ENCODE peak calls at places on chromosomes 3 and 15, in five cellular contexts. One of them, this sample, is unnamed.

GRCh38 chr3:56940331-56940730 is 120.1 kb upstream of the SPATA12 start:
- DNase-seq in MV-4-11: no peak
- DNase-seq in AG10803: no peak
- DNase-seq in GM23248: no peak
- DNase-seq in A172: no peak
- DNase-seq in this sample: no peak

GRCh38 chr15:39153058-39153457 is 427.8 kb upstream of the THBS1 start:
- DNase-seq in AG10803: no peak
- DNase-seq in GM23248: no peak
- DNase-seq in A172: no peak
- DNase-seq in MV-4-11: no peak
- DNase-seq in this sample: no peak

GRCh38 chr3:181276358-181276896 is 286.9 kb upstream of the DNAJC19 start:
- DNase-seq in A172: no peak
- DNase-seq in MV-4-11: no peak
- DNase-seq in GM23248: no peak
- DNase-seq in AG10803: no peak
- DNase-seq in this sample: no peak

GRCh38 chr3:192207661-192208060 is 519.7 kb downstream of the FGF12 start:
- DNase-seq in AG10803: no peak
- DNase-seq in MV-4-11: no peak
- DNase-seq in GM23248: no peak
- DNase-seq in A172: peak; percentile 6
- DNase-seq in this sample: peak; percentile 11

GRCh38 chr3:120569224-120569915 is 26.8 kb upstream of the NDUFB4 start:
- DNase-seq in MV-4-11: peak; percentile 1
- DNase-seq in A172: peak; percentile 52
- DNase-seq in GM23248: no peak
- DNase-seq in AG10803: no peak
- DNase-seq in this sample: no peak

GRCh38 chr15:100623301-100623700 is 20.9 kb downstream of the ASB7 start:
- DNase-seq in MV-4-11: peak; percentile 2
- DNase-seq in AG10803: peak; percentile 60
- DNase-seq in GM23248: peak; percentile 47
- DNase-seq in A172: no peak
- DNase-seq in this sample: peak; percentile 30

GRCh38 chr15:101052031-101052620 is 133.0 kb downstream of the LRRK1 start:
- DNase-seq in A172: no peak
- DNase-seq in GM23248: no peak
- DNase-seq in MV-4-11: no peak
- DNase-seq in AG10803: no peak
- DNase-seq in this sample: no peak

GRCh38 chr15:60101416-60101815 is 97.3 kb downstream of the FOXB1 start:
- DNase-seq in MV-4-11: no peak
- DNase-seq in GM23248: no peak
- DNase-seq in A172: no peak
- DNase-seq in AG10803: no peak
- DNase-seq in this sample: no peak

GRCh38 chr15:82159922-82160321 is 102.6 kb downstream of the EFL1 start:
- DNase-seq in GM23248: peak; percentile 99
- DNase-seq in MV-4-11: no peak
- DNase-seq in A172: peak; percentile 95
- DNase-seq in AG10803: peak; percentile 98
- DNase-seq in this sample: peak; percentile 87

GRCh38 chr3:142296507-142296906 is 71.1 kb upstream of the GK5 start:
- DNase-seq in A172: no peak
- DNase-seq in GM23248: no peak
- DNase-seq in AG10803: no peak
- DNase-seq in MV-4-11: no peak
- DNase-seq in this sample: no peak

GRCh38 chr3:126197854-126198584 is 17.6 kb upstream of the ALDH1L1 start:
- DNase-seq in A172: peak; percentile 73
- DNase-seq in AG10803: peak; percentile 62
- DNase-seq in MV-4-11: peak; percentile 42
- DNase-seq in GM23248: peak; percentile 82
- DNase-seq in this sample: no peak

GRCh38 chr3:69161587-69162196 is 39.3 kb upstream of the LMOD3 start:
- DNase-seq in A172: peak; percentile 60
- DNase-seq in MV-4-11: peak; percentile 42
- DNase-seq in AG10803: peak; percentile 43
- DNase-seq in GM23248: peak; percentile 69
- DNase-seq in this sample: peak; percentile 22

GRCh38 chr3:78242724-78243123 is 1202.8 kb downstream of the ROBO2 start:
- DNase-seq in AG10803: no peak
- DNase-seq in MV-4-11: no peak
- DNase-seq in A172: no peak
- DNase-seq in GM23248: no peak
- DNase-seq in this sample: no peak

GRCh38 chr3:143786229-143787199 is 61.8 kb downstream of the SLC9A9 start:
- DNase-seq in AG10803: peak; percentile 27
- DNase-seq in A172: no peak
- DNase-seq in MV-4-11: peak; percentile 28
- DNase-seq in GM23248: peak; percentile 46
- DNase-seq in this sample: no peak

GRCh38 chr3:113287111-113287817 is 75.9 kb downstream of the BOC start:
- DNase-seq in AG10803: peak; percentile 70
- DNase-seq in A172: peak; percentile 55
- DNase-seq in MV-4-11: no peak
- DNase-seq in GM23248: peak; percentile 88
- DNase-seq in this sample: peak; percentile 56

GRCh38 chr3:62415312-62415791 is 42.0 kb upstream of the FEZF2 start:
- DNase-seq in MV-4-11: no peak
- DNase-seq in AG10803: no peak
- DNase-seq in A172: no peak
- DNase-seq in GM23248: no peak
- DNase-seq in this sample: no peak

GRCh38 chr3:21750291-21750690 is 719 bp downstream of the ZNF385D start:
- DNase-seq in GM23248: peak; percentile 73
- DNase-seq in AG10803: no peak
- DNase-seq in MV-4-11: no peak
- DNase-seq in A172: no peak
- DNase-seq in this sample: no peak

GRCh38 chr3:48507256-48508061 is 3.5 kb upstream of the SHISA5 start:
- DNase-seq in AG10803: peak; percentile 39
- DNase-seq in A172: peak; percentile 87
- DNase-seq in GM23248: peak; percentile 69
- DNase-seq in MV-4-11: peak; percentile 71
- DNase-seq in this sample: no peak

GRCh38 chr3:180764481-180764880 is 85.2 kb upstream of the CCDC39 start:
- DNase-seq in AG10803: no peak
- DNase-seq in MV-4-11: no peak
- DNase-seq in A172: no peak
- DNase-seq in GM23248: no peak
- DNase-seq in this sample: no peak

GRCh38 chr3:123281929-123282328 is 80.2 kb downstream of the SEC22A start:
- DNase-seq in MV-4-11: no peak
- DNase-seq in GM23248: no peak
- DNase-seq in A172: no peak
- DNase-seq in AG10803: no peak
- DNase-seq in this sample: no peak

GRCh38 chr3:70120360-70120966 is 120.9 kb downstream of the SAMMSON start:
- DNase-seq in AG10803: peak; percentile 41
- DNase-seq in GM23248: peak; percentile 54
- DNase-seq in MV-4-11: peak; percentile 73
- DNase-seq in A172: peak; percentile 54
- DNase-seq in this sample: peak; percentile 34

GRCh38 chr3:114093596-114093995 is 37.1 kb downstream of the QTRT2 start:
- DNase-seq in AG10803: peak; percentile 79
- DNase-seq in GM23248: peak; percentile 85
- DNase-seq in MV-4-11: no peak
- DNase-seq in A172: peak; percentile 67
- DNase-seq in this sample: peak; percentile 62

GRCh38 chr3:61560452-61561373 is 658 bp upstream of the PTPRG start:
- DNase-seq in AG10803: peak; percentile 85
- DNase-seq in GM23248: peak; percentile 90
- DNase-seq in A172: peak; percentile 57
- DNase-seq in MV-4-11: peak; percentile 79
- DNase-seq in this sample: peak; percentile 61

GRCh38 chr15:90067181-90067952 is 34.9 kb downstream of the IDH2 start:
- DNase-seq in AG10803: no peak
- DNase-seq in MV-4-11: no peak
- DNase-seq in A172: no peak
- DNase-seq in GM23248: no peak
- DNase-seq in this sample: no peak

This sample was measured in HS-5.